ENCODE peak calls at places on chromosomes 3 and 15, in four cellular contexts. M is lung, V is GM06990, C is nephron progenitor cell. S is an unnamed sample.
A peak's percentile ranks its signal among the peaks of the same experiment; 100 is the strongest.

GRCh38 chr15:74917676-74918075 is 11.0 kb upstream of the FAM219B start:
- DNase-seq in M (no peak), C (no peak), V (no peak), S (no peak)

GRCh38 chr15:92801774-92802464 is 98.2 kb upstream of the CHD2 start:
- DNase-seq in C (no peak), M (no peak), V (no peak), S (peak; percentile 48)

GRCh38 chr3:42704136-42704841 is 1.7 kb upstream of the HHATL start:
- DNase-seq in M (no peak), C (no peak), V (no peak), S (no peak)

GRCh38 chr3:179264456-179264855 is 13.5 kb upstream of the KCNMB3 start:
- DNase-seq in M (no peak), V (no peak), C (no peak), S (no peak)

GRCh38 chr15:38378162-38378560 is 75.8 kb upstream of the FAM98B start:
- DNase-seq in M (peak; percentile 30), C (no peak), V (no peak), S (no peak)

GRCh38 chr15:74311734-74312444 is 55.6 kb downstream of the CYP11A1 start:
- DNase-seq in M (no peak), V (no peak), C (peak; percentile 61), S (no peak)

GRCh38 chr15:93088200-93088980 is 621 bp downstream of the RGMA start:
- DNase-seq in M (no peak), C (peak; percentile 56), V (peak; percentile 26), S (no peak)

GRCh38 chr3:38131621-38132369 is 5.1 kb downstream of the ACAA1 start:
- DNase-seq in M (no peak), V (no peak), C (peak; percentile 65), S (peak; percentile 37)

GRCh38 chr3:170307998-170308398 is 49.5 kb upstream of the SKIL start:
- DNase-seq in V (no peak), M (peak; percentile 58), C (no peak), S (no peak)

GRCh38 chr3:126932188-126932931 is 50.6 kb upstream of the PLXNA1 start:
- DNase-seq in V (no peak), M (no peak), C (no peak), S (no peak)

GRCh38 chr3:39478226-39478625 is 10.7 kb downstream of the MOBP start:
- DNase-seq in M (no peak), V (no peak), C (no peak), S (no peak)

GRCh38 chr3:40598962-40599361 is 74.2 kb downstream of the ZNF621 start:
- DNase-seq in C (no peak), V (no peak), M (no peak), S (no peak)

GRCh38 chr3:40598338-40598737 is 73.6 kb downstream of the ZNF621 start:
- DNase-seq in M (no peak), C (no peak), V (no peak), S (no peak)

GRCh38 chr3:40593351-40593750 is 68.6 kb downstream of the ZNF621 start:
- DNase-seq in V (no peak), M (no peak), C (no peak), S (no peak)

GRCh38 chr3:40602778-40603385 is 78.1 kb downstream of the ZNF621 start:
- DNase-seq in C (no peak), M (no peak), V (no peak), S (no peak)

DNA sequence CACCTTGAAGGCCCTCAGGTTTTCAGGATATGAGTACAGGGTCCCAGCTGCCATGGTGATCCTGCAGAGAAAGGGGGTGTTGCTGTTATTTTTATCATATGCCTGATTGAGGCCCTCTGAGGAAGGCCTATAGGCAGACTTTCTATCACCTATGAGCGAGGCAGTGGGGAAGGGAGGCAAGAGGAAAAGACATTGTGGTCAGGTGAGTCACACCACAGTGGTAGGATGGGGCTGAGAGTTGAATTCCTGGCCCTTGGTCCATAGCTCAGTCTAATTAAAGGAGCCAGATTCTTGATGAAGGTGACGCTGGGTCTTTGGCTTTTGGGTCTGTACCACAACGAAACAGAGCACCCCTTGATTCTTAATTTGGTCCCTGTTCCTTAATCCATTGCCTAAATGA is 72.7 kb downstream of the ZNF621 start:
- DNase-seq in C (no peak), M (no peak), V (no peak), S (no peak)
- TF ChIP-seq CTCF in C (no peak), M (no peak), V (no peak), S (no peak)

GRCh38 chr15:90143176-90143655 is 40.9 kb upstream of the IDH2 start:
- DNase-seq in V (peak; percentile 71), M (peak; percentile 80), C (peak; percentile 84), S (peak; percentile 88)
- TF ChIP-seq CTCF in V (peak; percentile 90), M (peak; percentile 41), C (peak; percentile 78), S (peak; percentile 79)

DNA sequence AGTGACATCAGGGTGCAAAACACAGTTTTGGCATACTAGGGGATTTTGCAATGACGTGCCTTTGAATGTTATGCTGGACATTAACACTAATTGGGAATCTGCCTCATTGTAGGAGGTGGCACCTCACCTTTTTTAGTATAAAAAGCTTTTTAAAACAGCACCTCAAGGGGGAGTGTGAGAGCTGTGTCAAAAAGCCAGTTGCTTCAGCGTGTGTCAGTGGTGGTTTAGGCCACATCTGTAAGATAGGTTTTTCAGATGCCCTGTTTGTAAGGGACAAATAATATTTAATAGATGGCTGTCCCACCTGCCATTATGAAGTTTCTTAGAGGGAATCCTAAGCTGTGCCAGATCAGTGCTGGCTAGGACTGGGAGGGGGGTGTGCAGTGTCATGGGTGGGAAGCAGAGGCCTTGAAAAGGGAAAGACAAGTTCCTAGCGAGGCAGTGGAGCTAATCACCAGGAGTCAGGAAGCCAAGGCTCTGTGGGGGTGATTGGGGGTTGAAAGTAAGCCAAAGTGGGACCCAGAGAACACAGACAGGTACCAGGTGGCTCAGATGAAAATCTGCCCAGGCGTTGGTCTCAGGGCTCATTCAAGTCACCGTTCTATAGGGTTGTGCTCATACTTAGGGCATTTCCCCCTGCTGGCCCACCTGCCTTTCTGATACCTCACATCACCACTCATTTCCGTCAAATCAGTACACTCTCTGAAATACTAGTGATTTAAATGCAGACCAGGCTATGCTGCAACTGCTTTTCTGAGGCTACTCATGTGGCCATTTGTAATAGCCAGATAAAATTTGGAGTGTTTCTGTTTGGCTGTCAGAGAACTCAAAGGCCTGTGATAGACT is 120.5 kb downstream of the BBX start:
- DNase-seq in C (no peak), V (no peak), M (no peak), S (no peak)
- TF ChIP-seq CTCF in C (peak; percentile 14), V (peak; percentile 38), M (no peak), S (no peak)

GRCh38 chr3:157073810-157074209 is 86.1 kb downstream of the CCNL1 start:
- DNase-seq in V (no peak), M (no peak), C (no peak), S (no peak)
- TF ChIP-seq CTCF in V (no peak), M (no peak), C (no peak), S (no peak)

GRCh38 chr15:39585871-39586301 is 5.0 kb downstream of the THBS1 start:
- DNase-seq in C (no peak), V (no peak), M (no peak), S (no peak)
- TF ChIP-seq CTCF in C (no peak), V (no peak), M (no peak), S (no peak)

DNA sequence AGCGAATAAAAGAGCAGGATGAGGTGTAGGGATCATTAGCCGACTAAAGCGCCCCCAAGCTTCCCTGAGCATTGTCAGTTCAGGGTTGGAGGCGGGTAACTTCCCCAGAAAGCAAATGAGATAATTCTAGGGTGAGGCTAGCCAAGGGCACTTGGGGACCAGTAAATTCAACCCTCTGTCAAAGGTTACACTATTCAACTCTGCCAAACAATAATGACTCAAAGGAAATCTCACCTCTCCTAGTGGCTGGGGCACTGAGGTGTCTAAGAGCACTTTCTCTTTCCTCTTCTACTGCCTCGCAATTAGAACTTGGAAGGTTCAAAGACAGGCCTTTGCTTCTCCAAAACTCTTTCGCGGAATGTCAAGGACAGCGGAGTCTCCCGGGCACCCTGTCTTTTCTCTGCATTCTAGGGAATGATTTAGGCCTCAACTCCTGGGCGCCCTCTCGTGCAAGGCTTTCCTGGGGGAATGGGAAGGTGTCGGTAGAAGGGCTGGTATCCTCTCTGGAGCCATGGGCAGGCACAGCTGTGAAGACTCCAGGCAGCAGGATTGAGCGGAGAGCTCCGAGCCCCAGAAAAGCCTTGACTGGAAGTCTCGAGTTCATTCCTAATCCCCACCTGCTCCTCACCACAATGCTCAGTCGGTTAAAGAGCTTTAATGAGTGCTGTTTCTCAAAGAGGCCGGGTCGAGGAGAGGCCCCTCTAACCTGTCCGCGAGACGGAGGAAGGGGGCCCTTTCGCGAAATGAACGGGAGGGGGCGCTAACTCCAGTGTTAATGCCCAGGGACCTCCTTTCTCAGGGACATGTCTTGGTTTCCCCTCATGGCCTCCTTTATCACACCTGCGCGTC is 21.9 kb downstream of the ZIC4 start:
- DNase-seq in C (peak; percentile 59), M (no peak), V (no peak), S (no peak)
- TF ChIP-seq CTCF in C (peak; percentile 53), M (no peak), V (peak; percentile 15), S (no peak)

DNA sequence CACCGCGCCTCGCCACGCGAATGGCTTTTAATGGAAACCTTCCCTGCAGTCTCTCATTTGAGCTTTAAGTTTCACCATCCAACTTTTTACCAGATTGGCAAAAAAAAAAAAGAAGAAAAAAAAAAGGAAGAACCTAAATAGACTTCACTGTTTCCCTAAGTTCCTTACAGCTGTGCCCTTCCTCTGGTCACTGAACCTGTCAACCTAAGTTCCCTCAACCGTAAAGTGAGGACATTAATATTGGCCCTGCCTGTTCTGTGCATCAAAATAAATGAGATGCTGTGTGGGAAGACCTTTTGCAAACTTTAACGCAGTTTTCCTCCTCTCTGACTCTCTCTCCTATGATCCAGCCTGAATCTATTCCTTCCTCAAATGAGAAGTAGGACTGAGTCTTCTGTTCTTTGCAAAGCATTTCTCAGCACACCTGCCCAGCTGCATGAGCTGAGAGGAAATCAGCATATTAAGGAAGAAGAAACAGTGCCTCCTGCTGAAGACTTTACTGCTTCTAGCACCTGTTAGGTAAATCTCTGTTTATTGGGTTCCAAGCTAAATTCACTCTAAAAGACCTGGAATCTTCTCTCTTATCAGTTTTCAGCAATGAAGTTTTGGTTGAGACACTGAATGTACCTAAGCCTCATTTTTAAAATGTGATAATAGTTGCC is 99.6 kb upstream of the ETV5 start:
- DNase-seq in M (no peak), C (no peak), V (no peak), S (no peak)
- TF ChIP-seq CTCF in M (no peak), C (no peak), V (no peak), S (no peak)

GRCh38 chr3:148962513-148962912 is 28.8 kb upstream of the GYG1 start:
- DNase-seq in V (no peak), C (no peak), M (no peak), S (no peak)
- TF ChIP-seq CTCF in V (no peak), C (no peak), M (no peak), S (no peak)